ENCODE peak calls at places on chromosomes 2 and 18, in six cellular contexts. One of them, this sample, is unnamed.

GRCh38 chr2:122705751-122706150 is 950.3 kb downstream of the TSN start:
- DNase-seq in cardiac muscle cell: no peak
- DNase-seq in activated CD4-positive, alpha-beta T cell treated with anti-CD3 and anti-CD28 coated beads for 24 hours: no peak
- DNase-seq in left ventricle myocardium inferior: no peak
- DNase-seq in 8988T: no peak
- DNase-seq in M059J: no peak
- DNase-seq in this sample: no peak

GRCh38 chr2:235055891-235056516 is 104.2 kb downstream of the SH3BP4 start:
- DNase-seq in left ventricle myocardium inferior: no peak
- DNase-seq in activated CD4-positive, alpha-beta T cell treated with anti-CD3 and anti-CD28 coated beads for 24 hours: no peak
- DNase-seq in M059J: peak
- DNase-seq in 8988T: peak
- DNase-seq in cardiac muscle cell: peak
- DNase-seq in this sample: no peak

GRCh38 chr2:237888389-237888788 is 29.0 kb downstream of the RAMP1 start:
- DNase-seq in 8988T: no peak
- DNase-seq in cardiac muscle cell: peak
- DNase-seq in M059J: peak
- DNase-seq in activated CD4-positive, alpha-beta T cell treated with anti-CD3 and anti-CD28 coated beads for 24 hours: no peak
- DNase-seq in left ventricle myocardium inferior: no peak
- DNase-seq in this sample: peak

GRCh38 chr2:136116813-136117390 is 1.0 kb downstream of the CXCR4 start:
- DNase-seq in left ventricle myocardium inferior: peak
- DNase-seq in cardiac muscle cell: no peak
- DNase-seq in activated CD4-positive, alpha-beta T cell treated with anti-CD3 and anti-CD28 coated beads for 24 hours: no peak
- DNase-seq in M059J: no peak
- DNase-seq in 8988T: no peak
- DNase-seq in this sample: no peak

GRCh38 chr2:28709101-28709500 is 42.5 kb upstream of the PPP1CB start:
- DNase-seq in 8988T: no peak
- DNase-seq in activated CD4-positive, alpha-beta T cell treated with anti-CD3 and anti-CD28 coated beads for 24 hours: no peak
- DNase-seq in left ventricle myocardium inferior: no peak
- DNase-seq in cardiac muscle cell: no peak
- DNase-seq in M059J: no peak
- DNase-seq in this sample: no peak

GRCh38 chr2:107936427-107937359 is 49.6 kb upstream of the SLC5A7 start:
- DNase-seq in activated CD4-positive, alpha-beta T cell treated with anti-CD3 and anti-CD28 coated beads for 24 hours: no peak
- DNase-seq in left ventricle myocardium inferior: no peak
- DNase-seq in 8988T: peak
- DNase-seq in M059J: peak
- DNase-seq in cardiac muscle cell: peak
- DNase-seq in this sample: no peak

GRCh38 chr2:219249203-219249980 is 3.7 kb upstream of the TUBA4B start:
- DNase-seq in 8988T: no peak
- DNase-seq in M059J: peak
- DNase-seq in activated CD4-positive, alpha-beta T cell treated with anti-CD3 and anti-CD28 coated beads for 24 hours: peak
- DNase-seq in left ventricle myocardium inferior: peak
- DNase-seq in cardiac muscle cell: peak
- DNase-seq in this sample: peak

GRCh38 chr2:177738461-177739234 is 333.9 kb downstream of the PDE11A start:
- DNase-seq in cardiac muscle cell: no peak
- DNase-seq in M059J: no peak
- DNase-seq in 8988T: no peak
- DNase-seq in activated CD4-positive, alpha-beta T cell treated with anti-CD3 and anti-CD28 coated beads for 24 hours: no peak
- DNase-seq in left ventricle myocardium inferior: no peak
- DNase-seq in this sample: no peak

GRCh38 chr2:237350070-237350469 is 63.9 kb downstream of the COL6A3 start:
- DNase-seq in cardiac muscle cell: no peak
- DNase-seq in left ventricle myocardium inferior: no peak
- DNase-seq in M059J: no peak
- DNase-seq in activated CD4-positive, alpha-beta T cell treated with anti-CD3 and anti-CD28 coated beads for 24 hours: no peak
- DNase-seq in 8988T: no peak
- DNase-seq in this sample: no peak

GRCh38 chr2:46548103-46548486 is 68.7 kb downstream of the TMEM247 start:
- DNase-seq in left ventricle myocardium inferior: peak
- DNase-seq in 8988T: no peak
- DNase-seq in activated CD4-positive, alpha-beta T cell treated with anti-CD3 and anti-CD28 coated beads for 24 hours: no peak
- DNase-seq in M059J: no peak
- DNase-seq in cardiac muscle cell: no peak
- DNase-seq in this sample: no peak

GRCh38 chr2:137693521-137693920 is 270.8 kb upstream of the HNMT start:
- DNase-seq in cardiac muscle cell: no peak
- DNase-seq in M059J: peak
- DNase-seq in activated CD4-positive, alpha-beta T cell treated with anti-CD3 and anti-CD28 coated beads for 24 hours: no peak
- DNase-seq in 8988T: no peak
- DNase-seq in left ventricle myocardium inferior: no peak
- DNase-seq in this sample: no peak

GRCh38 chr18:57447154-57447621 is 12.0 kb downstream of the ONECUT2 start:
- DNase-seq in M059J: no peak
- DNase-seq in 8988T: no peak
- DNase-seq in cardiac muscle cell: peak
- DNase-seq in left ventricle myocardium inferior: no peak
- DNase-seq in activated CD4-positive, alpha-beta T cell treated with anti-CD3 and anti-CD28 coated beads for 24 hours: no peak
- DNase-seq in this sample: no peak

GRCh38 chr2:24815171-24815570 is 21.9 kb downstream of the CENPO start:
- DNase-seq in left ventricle myocardium inferior: no peak
- DNase-seq in 8988T: no peak
- DNase-seq in cardiac muscle cell: no peak
- DNase-seq in M059J: no peak
- DNase-seq in activated CD4-positive, alpha-beta T cell treated with anti-CD3 and anti-CD28 coated beads for 24 hours: no peak
- DNase-seq in this sample: no peak

GRCh38 chr18:21100141-21100540 is 11.5 kb downstream of the ROCK1 start:
- DNase-seq in activated CD4-positive, alpha-beta T cell treated with anti-CD3 and anti-CD28 coated beads for 24 hours: no peak
- DNase-seq in cardiac muscle cell: peak
- DNase-seq in 8988T: no peak
- DNase-seq in M059J: peak
- DNase-seq in left ventricle myocardium inferior: no peak
- DNase-seq in this sample: peak

GRCh38 chr2:110865188-110865587 is 132.8 kb downstream of the ACOXL start:
- DNase-seq in activated CD4-positive, alpha-beta T cell treated with anti-CD3 and anti-CD28 coated beads for 24 hours: no peak
- DNase-seq in cardiac muscle cell: peak
- DNase-seq in M059J: peak
- DNase-seq in left ventricle myocardium inferior: no peak
- DNase-seq in 8988T: no peak
- DNase-seq in this sample: no peak

GRCh38 chr2:10234013-10234306 is 68.7 kb upstream of the HPCAL1 start:
- DNase-seq in left ventricle myocardium inferior: no peak
- DNase-seq in M059J: no peak
- DNase-seq in cardiac muscle cell: no peak
- DNase-seq in activated CD4-positive, alpha-beta T cell treated with anti-CD3 and anti-CD28 coated beads for 24 hours: no peak
- DNase-seq in 8988T: no peak
- DNase-seq in this sample: no peak

GRCh38 chr2:10277293-10278028 is 25.2 kb upstream of the HPCAL1 start:
- DNase-seq in cardiac muscle cell: no peak
- DNase-seq in left ventricle myocardium inferior: no peak
- DNase-seq in M059J: no peak
- DNase-seq in activated CD4-positive, alpha-beta T cell treated with anti-CD3 and anti-CD28 coated beads for 24 hours: no peak
- DNase-seq in 8988T: no peak
- DNase-seq in this sample: no peak

GRCh38 chr2:202290970-202291369 is 25.4 kb downstream of the NOP58 start:
- DNase-seq in cardiac muscle cell: peak
- DNase-seq in left ventricle myocardium inferior: no peak
- DNase-seq in activated CD4-positive, alpha-beta T cell treated with anti-CD3 and anti-CD28 coated beads for 24 hours: no peak
- DNase-seq in 8988T: no peak
- DNase-seq in M059J: no peak
- DNase-seq in this sample: no peak

GRCh38 chr2:3001595-3002184 is 375.9 kb downstream of the EIPR1 start:
- DNase-seq in left ventricle myocardium inferior: no peak
- DNase-seq in M059J: peak
- DNase-seq in cardiac muscle cell: peak
- DNase-seq in 8988T: no peak
- DNase-seq in activated CD4-positive, alpha-beta T cell treated with anti-CD3 and anti-CD28 coated beads for 24 hours: no peak
- DNase-seq in this sample: peak

GRCh38 chr2:203858176-203858575 is 9.4 kb upstream of the CTLA4 start:
- DNase-seq in 8988T: no peak
- DNase-seq in M059J: no peak
- DNase-seq in left ventricle myocardium inferior: no peak
- DNase-seq in activated CD4-positive, alpha-beta T cell treated with anti-CD3 and anti-CD28 coated beads for 24 hours: no peak
- DNase-seq in cardiac muscle cell: no peak
- DNase-seq in this sample: no peak

GRCh38 chr2:162215162-162215561 is 28.1 kb downstream of the FAP start:
- DNase-seq in 8988T: no peak
- DNase-seq in cardiac muscle cell: no peak
- DNase-seq in left ventricle myocardium inferior: no peak
- DNase-seq in activated CD4-positive, alpha-beta T cell treated with anti-CD3 and anti-CD28 coated beads for 24 hours: no peak
- DNase-seq in M059J: no peak
- DNase-seq in this sample: no peak

GRCh38 chr2:240818543-240819403 is 1.2 kb downstream of the KIF1A start:
- DNase-seq in activated CD4-positive, alpha-beta T cell treated with anti-CD3 and anti-CD28 coated beads for 24 hours: no peak
- DNase-seq in M059J: no peak
- DNase-seq in cardiac muscle cell: no peak
- DNase-seq in 8988T: no peak
- DNase-seq in left ventricle myocardium inferior: peak
- DNase-seq in this sample: no peak

GRCh38 chr2:113117594-113118262 is 9.7 kb upstream of the IL1RN start:
- DNase-seq in M059J: peak
- DNase-seq in activated CD4-positive, alpha-beta T cell treated with anti-CD3 and anti-CD28 coated beads for 24 hours: no peak
- DNase-seq in cardiac muscle cell: peak
- DNase-seq in left ventricle myocardium inferior: no peak
- DNase-seq in 8988T: no peak
- DNase-seq in this sample: peak

GRCh38 chr2:118832791-118833715 is 14.4 kb downstream of the EN1 start:
- DNase-seq in M059J: no peak
- DNase-seq in cardiac muscle cell: no peak
- DNase-seq in left ventricle myocardium inferior: no peak
- DNase-seq in activated CD4-positive, alpha-beta T cell treated with anti-CD3 and anti-CD28 coated beads for 24 hours: no peak
- DNase-seq in 8988T: no peak
- DNase-seq in this sample: no peak

GRCh38 chr2:208982831-208983230 is 441.0 kb upstream of the MAP2 start:
- DNase-seq in cardiac muscle cell: no peak
- DNase-seq in left ventricle myocardium inferior: no peak
- DNase-seq in activated CD4-positive, alpha-beta T cell treated with anti-CD3 and anti-CD28 coated beads for 24 hours: no peak
- DNase-seq in M059J: no peak
- DNase-seq in 8988T: no peak
- DNase-seq in this sample: no peak

GRCh38 chr2:29295843-29296242 is 180.6 kb downstream of the CLIP4 start:
- DNase-seq in cardiac muscle cell: no peak
- DNase-seq in activated CD4-positive, alpha-beta T cell treated with anti-CD3 and anti-CD28 coated beads for 24 hours: no peak
- DNase-seq in left ventricle myocardium inferior: no peak
- DNase-seq in M059J: peak
- DNase-seq in 8988T: peak
- DNase-seq in this sample: no peak

GRCh38 chr18:286515-287310 is 18.9 kb upstream of the THOC1 start:
- DNase-seq in activated CD4-positive, alpha-beta T cell treated with anti-CD3 and anti-CD28 coated beads for 24 hours: no peak
- DNase-seq in left ventricle myocardium inferior: no peak
- DNase-seq in cardiac muscle cell: peak
- DNase-seq in M059J: peak
- DNase-seq in 8988T: no peak
- DNase-seq in this sample: peak

GRCh38 chr2:124776332-124776731 is 751.2 kb downstream of the CNTNAP5 start:
- DNase-seq in activated CD4-positive, alpha-beta T cell treated with anti-CD3 and anti-CD28 coated beads for 24 hours: no peak
- DNase-seq in 8988T: no peak
- DNase-seq in cardiac muscle cell: no peak
- DNase-seq in M059J: no peak
- DNase-seq in left ventricle myocardium inferior: no peak
- DNase-seq in this sample: no peak

GRCh38 chr2:237980751-237981150 is 13.9 kb downstream of the UBE2F start:
- DNase-seq in activated CD4-positive, alpha-beta T cell treated with anti-CD3 and anti-CD28 coated beads for 24 hours: peak
- DNase-seq in left ventricle myocardium inferior: no peak
- DNase-seq in 8988T: no peak
- DNase-seq in cardiac muscle cell: no peak
- DNase-seq in M059J: no peak
- DNase-seq in this sample: no peak

GRCh38 chr2:71814885-71815284 is 332.8 kb downstream of the CYP26B1 start:
- DNase-seq in left ventricle myocardium inferior: no peak
- DNase-seq in M059J: no peak
- DNase-seq in activated CD4-positive, alpha-beta T cell treated with anti-CD3 and anti-CD28 coated beads for 24 hours: no peak
- DNase-seq in 8988T: no peak
- DNase-seq in cardiac muscle cell: no peak
- DNase-seq in this sample: no peak

This sample was measured in stromal cell of bone marrow.